ENCODE peak calls at places on chromosome 15, in nine cellular contexts. Q is endothelial cell; F is activated T-helper 1 cell treated with anti-CD3 and anti-CD28 coated beads, Interleukin-2, amount 50 U/mL, for 16 hours; J is AG09309; K is HTR-8/SVneo; T is fibroblast of the conjunctiva; G is cardiac fibroblast; Z is stimulated activated CD4-positive, alpha-beta T cell treated with anti-CD3 and anti-CD28 coated beads, TNF-alpha, amount 100 ng/mL, for 48 hours; Y is left ventricle myocardium superior. L is an unnamed sample.

GRCh38 chr15:72751751-72752455 is 31.7 kb downstream of the ADPGK start:
- DNase-seq in Q (no peak), F (no peak), J (no peak), K (no peak), T (no peak), G (peak), Z (no peak), Y (no peak), L (no peak)

GRCh38 chr15:70480196-70480856 is 283.0 kb downstream of the UACA start:
- DNase-seq in Q (no peak), F (peak), J (no peak), K (no peak), T (no peak), G (no peak), Z (peak), Y (no peak), L (no peak)

GRCh38 chr15:100350434-100351226 is 8.9 kb upstream of the ADAMTS17 start:
- DNase-seq in Q (no peak), F (no peak), J (no peak), K (no peak), T (peak), G (peak), Z (no peak), Y (no peak), L (no peak)

GRCh38 chr15:74399511-74400312 is 32.3 kb upstream of the CYP11A1 start:
- DNase-seq in Q (no peak), F (no peak), J (no peak), K (no peak), T (no peak), G (no peak), Z (no peak), Y (no peak), L (no peak)

GRCh38 chr15:82851981-82852511 is 42.6 kb downstream of the WHAMM start:
- DNase-seq in Q (no peak), F (no peak), J (no peak), K (no peak), T (no peak), G (no peak), Z (no peak), Y (no peak), L (no peak)

GRCh38 chr15:51770902-51771301 is 19.5 kb downstream of the TMOD2 start:
- DNase-seq in Q (no peak), F (no peak), J (no peak), K (no peak), T (no peak), G (no peak), Z (no peak), Y (no peak), L (no peak)

GRCh38 chr15:28098766-28099554 is at the start of gene OCA2:
- DNase-seq in Q (peak), F (peak), J (no peak), K (no peak), T (peak), G (peak), Z (no peak), Y (peak), L (no peak)

GRCh38 chr15:75817151-75817935 is 25.9 kb upstream of the UBE2Q2 start:
- DNase-seq in Q (no peak), F (no peak), J (no peak), K (no peak), T (no peak), G (peak), Z (no peak), Y (no peak), L (no peak)

GRCh38 chr15:75357976-75358673 is 10.3 kb downstream of the MAN2C1 start:
- DNase-seq in Q (no peak), F (no peak), J (no peak), K (no peak), T (no peak), G (no peak), Z (no peak), Y (no peak), L (no peak)

GRCh38 chr15:39095218-39095879 is 485.5 kb upstream of the THBS1 start:
- DNase-seq in Q (no peak), F (no peak), J (no peak), K (no peak), T (no peak), G (no peak), Z (no peak), Y (no peak), L (no peak)

GRCh38 chr15:98838387-98839259 is 169.0 kb downstream of the PGPEP1L start:
- DNase-seq in Q (no peak), F (no peak), J (no peak), K (no peak), T (no peak), G (no peak), Z (no peak), Y (no peak), L (no peak)

GRCh38 chr15:51076142-51076897 is 18.4 kb downstream of the TNFAIP8L3 start:
- DNase-seq in Q (no peak), F (no peak), J (no peak), K (no peak), T (no peak), G (no peak), Z (no peak), Y (no peak), L (no peak)

GRCh38 chr15:78880242-78880533 is 7.5 kb downstream of the MORF4L1 start:
- DNase-seq in Q (no peak), F (no peak), J (no peak), K (no peak), T (no peak), G (no peak), Z (no peak), Y (no peak), L (no peak)

GRCh38 chr15:95770191-95770590 is 560.3 kb upstream of the NR2F2 start:
- DNase-seq in Q (no peak), F (no peak), J (no peak), K (peak), T (no peak), G (peak), Z (no peak), Y (no peak), L (peak)

GRCh38 chr15:60781211-60781713 is 302.3 kb upstream of the ICE2 start:
- DNase-seq in Q (no peak), F (no peak), J (no peak), K (no peak), T (no peak), G (no peak), Z (no peak), Y (peak), L (no peak)

GRCh38 chr15:47792231-47792630 is 74.9 kb downstream of the SEMA6D start:
- DNase-seq in Q (no peak), F (no peak), J (no peak), K (no peak), T (no peak), G (no peak), Z (no peak), Y (no peak), L (no peak)